ENCODE peak calls at places on chromosomes 11 and 22, in nine cellular contexts. J is sigmoid colon, X is upper lobe of left lung, R is stomach, A is HCT116, U is esophagus muscularis mucosa, T is endothelial cell of umbilical vein, G is transverse colon, I is breast epithelium. E is an unnamed sample. For H3K36me3, the result is how much of the 10 kb centered on the place peaks cover.

GRCh38 chr11:12770435-12770834 is 96.2 kb downstream of the TEAD1 start:
- DNase-seq in J (no peak), X (no peak), R (no peak), A (no peak), U (no peak), T (no peak), G (no peak), I (no peak), E (no peak)

GRCh38 chr11:114892381-114893197 is 214.3 kb downstream of the NXPE2 start:
- DNase-seq in J (no peak), X (no peak), R (no peak), A (no peak), U (peak), T (no peak), G (no peak), I (no peak), E (no peak)

GRCh38 chr11:6626971-6627761 is 7.9 kb upstream of the TPP1 start:
- DNase-seq in J (no peak), X (peak), R (no peak), A (no peak), U (no peak), T (no peak), G (no peak), I (no peak), E (peak)

GRCh38 chr22:37184816-37185541 is 3.1 kb downstream of the C1QTNF6 start:
- DNase-seq in J (no peak), X (no peak), R (no peak), A (no peak), U (no peak), T (no peak), G (no peak), I (no peak), E (peak)

GRCh38 chr22:43478621-43479285 is 66.9 kb downstream of the MPPED1 start:
- DNase-seq in J (no peak), X (no peak), R (no peak), A (no peak), U (no peak), T (no peak), G (no peak), I (no peak), E (peak)

GRCh38 chr11:2428322-2428795 is 16.0 kb downstream of the TRPM5 start:
- DNase-seq in J (no peak), X (no peak), R (peak), A (peak), U (no peak), T (peak), G (peak), I (peak), E (peak)

GRCh38 chr11:2734181-2735052 is 34.6 kb upstream of the KCNQ1OT1 start:
- DNase-seq in J (no peak), X (peak), R (no peak), A (no peak), U (no peak), T (no peak), G (no peak), I (no peak), E (no peak)

GRCh38 chr22:19174106-19175025 is 4.2 kb downstream of the SLC25A1 start:
- DNase-seq in J (peak), X (no peak), R (no peak), A (no peak), U (no peak), T (no peak), G (no peak), I (no peak), E (peak)

DNA sequence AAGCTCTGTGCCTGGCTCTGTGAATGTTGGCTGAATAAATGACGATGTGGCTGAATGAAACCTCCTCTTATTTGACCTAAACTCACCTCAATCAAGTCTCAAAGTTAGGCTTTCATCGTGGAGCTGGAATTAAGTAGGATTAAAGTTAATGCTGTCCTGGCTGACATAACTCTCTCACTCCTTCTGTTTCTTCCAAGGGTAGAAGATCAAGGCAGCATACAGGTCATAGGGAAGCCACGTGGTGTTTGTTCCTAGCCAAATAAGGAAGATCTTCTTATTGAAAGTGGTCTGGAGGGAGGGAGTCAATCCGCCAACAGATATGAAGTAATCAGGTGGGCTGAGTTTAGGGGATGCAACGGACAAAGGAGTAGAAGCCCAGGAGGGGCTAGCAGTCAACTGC is 59.5 kb downstream of the TRIM29 start:
- DNase-seq in J (no peak), X (no peak), R (no peak), A (no peak), U (no peak), T (no peak), G (no peak), I (no peak), E (no peak)
- TF ChIP-seq POLR2A in J (no peak), X (no peak), R (no peak), A (no peak), U (no peak), T (no peak), G (no peak), I (no peak), E (no peak)

GRCh38 chr11:64909653-64910343 is 7.2 kb downstream of the ATG2A start:
- DNase-seq in J (no peak), X (peak), R (no peak), A (no peak), U (no peak), T (no peak), G (no peak), I (no peak), E (peak)
- H3K36me3 ChIP-seq in J (half or more), X (half or more), R (half or more), A (under half), U (half or more), T (half or more), G (under half), I (under half), E (half or more)

DNA sequence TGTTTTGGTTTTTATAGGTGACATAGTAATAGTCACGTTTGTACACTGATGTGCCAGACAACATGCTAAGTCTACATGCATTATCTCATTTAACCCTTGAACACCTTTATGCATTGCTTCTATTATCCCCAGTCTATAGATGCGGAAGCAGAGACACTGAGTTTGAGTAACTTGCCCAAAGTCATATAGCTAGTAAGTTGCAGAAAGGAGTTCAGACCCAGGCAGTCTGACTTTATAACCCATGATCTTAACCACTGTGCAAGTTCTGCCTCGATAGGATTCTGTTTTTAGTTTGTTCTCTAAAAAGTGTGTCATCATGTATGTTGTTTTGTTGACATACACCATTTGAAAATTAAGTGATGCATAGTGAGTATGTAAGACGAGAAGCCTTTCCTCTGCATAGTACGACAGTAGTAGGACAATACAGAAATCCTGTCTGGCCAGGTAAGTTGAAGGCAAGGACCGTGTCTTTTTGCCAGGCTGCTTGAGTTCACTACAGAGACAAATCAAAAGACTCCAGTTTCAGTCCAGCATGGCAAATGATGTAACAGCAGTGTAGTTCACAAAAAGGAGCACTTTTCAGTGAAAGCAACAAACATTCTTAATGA is 3.3 kb downstream of the ZC3H12C start:
- DNase-seq in J (no peak), X (no peak), R (no peak), A (no peak), U (no peak), T (no peak), G (no peak), I (no peak), E (no peak)
- TF ChIP-seq POLR2AphosphoS5 in J (no peak), X (no peak), R (no peak), A (no peak), U (no peak), T (no peak), G (no peak), I (no peak), E (no peak)

GRCh38 chr11:46161201-46161600 is 39.9 kb upstream of the PHF21A start:
- DNase-seq in J (no peak), X (no peak), R (no peak), A (no peak), U (peak), T (no peak), G (no peak), I (no peak), E (no peak)
- TF ChIP-seq POLR2A in J (no peak), X (no peak), R (no peak), A (no peak), U (no peak), T (no peak), G (no peak), I (no peak), E (no peak)

DNA sequence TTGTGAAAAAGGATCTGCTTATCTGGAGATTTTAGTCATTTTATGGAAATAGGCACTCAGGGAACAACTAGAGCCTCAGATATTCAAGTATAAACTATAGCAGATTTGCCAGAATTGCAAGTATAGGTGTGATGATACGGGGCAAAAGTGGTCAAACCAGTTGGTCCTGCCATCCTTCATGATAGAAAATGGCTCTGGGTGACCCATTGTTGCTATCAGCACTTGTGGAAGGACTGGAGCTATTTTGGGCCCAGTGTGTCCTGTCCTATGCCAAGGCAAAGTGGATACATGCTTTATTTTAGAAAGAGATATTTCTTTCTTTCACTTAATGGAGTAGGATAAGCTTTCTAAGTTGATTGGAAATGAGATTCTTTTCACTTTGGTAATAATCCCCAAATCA is 85.2 kb downstream of the PPP6R3 start:
- DNase-seq in J (no peak), X (no peak), R (peak), A (no peak), U (no peak), T (no peak), G (no peak), I (no peak), E (no peak)
- H3K36me3 ChIP-seq in J (under half), X (half or more), R (half or more), A (under half), U (under half), T (under half), G (under half), I (under half), E (half or more)

GRCh38 chr11:125201525-125202121 is 37.1 kb downstream of the PKNOX2 start:
- DNase-seq in J (no peak), X (no peak), R (peak), A (no peak), U (no peak), T (peak), G (no peak), I (no peak), E (peak)
- TF ChIP-seq POLR2AphosphoS5 in J (no peak), X (no peak), R (no peak), A (no peak), U (no peak), T (no peak), G (no peak), I (no peak), E (no peak)

E was measured in spleen.